ENCODE peak calls at places on chromosome 10, in ten cellular contexts. H is GM12865; F is kidney; M is right atrium auricular region; V is NB4; K is stomach; R is IMR-90; J is CD8-positive, alpha-beta T cell; P is astrocyte; S is right lobe of liver. D is an unnamed sample.

GRCh38 chr10:100158044-100158805 is 27.6 kb downstream of the ERLIN1 start:
- DNase-seq in H (peak), F (no peak), M (no peak), V (no peak), K (no peak), R (no peak), J (no peak), P (no peak), S (no peak), D (no peak)

GRCh38 chr10:3260066-3260834 is 87.7 kb upstream of the PITRM1 start:
- DNase-seq in H (no peak), F (no peak), M (no peak), V (no peak), K (no peak), R (no peak), J (no peak), P (no peak), S (no peak), D (no peak)

GRCh38 chr10:69312537-69312936 is 34.2 kb downstream of the HK1 start:
- DNase-seq in H (no peak), F (no peak), M (no peak), V (no peak), K (no peak), R (no peak), J (no peak), P (no peak), S (no peak), D (no peak)

GRCh38 chr10:62079885-62080559 is 178.5 kb downstream of the ARID5B start:
- DNase-seq in H (peak), F (no peak), M (no peak), V (no peak), K (no peak), R (no peak), J (no peak), P (no peak), S (no peak), D (no peak)

GRCh38 chr10:93762979-93763391 is 5.2 kb downstream of the LGI1 start:
- DNase-seq in H (peak), F (no peak), M (no peak), V (no peak), K (no peak), R (no peak), J (no peak), P (no peak), S (no peak), D (no peak)

GRCh38 chr10:116216676-116217075 is 56.3 kb downstream of the GFRA1 start:
- DNase-seq in H (no peak), F (no peak), M (no peak), V (no peak), K (no peak), R (no peak), J (no peak), P (no peak), S (peak), D (no peak)

GRCh38 chr10:94088926-94089381 is 95.2 kb downstream of the PLCE1 start:
- DNase-seq in H (no peak), F (no peak), M (no peak), V (no peak), K (no peak), R (peak), J (no peak), P (peak), S (no peak), D (no peak)

GRCh38 chr10:80580811-80581468 is 43.2 kb downstream of the SH2D4B start:
- DNase-seq in H (no peak), F (no peak), M (no peak), V (peak), K (no peak), R (no peak), J (no peak), P (no peak), S (peak), D (no peak)

GRCh38 chr10:104440221-104440620 is 86.6 kb downstream of the CFAP58 start:
- DNase-seq in H (no peak), F (no peak), M (no peak), V (no peak), K (no peak), R (peak), J (no peak), P (peak), S (no peak), D (no peak)

GRCh38 chr10:113957013-113957412 is 86.7 kb upstream of the ADRB1 start:
- DNase-seq in H (no peak), F (no peak), M (no peak), V (no peak), K (no peak), R (peak), J (no peak), P (peak), S (no peak), D (no peak)

GRCh38 chr10:73099141-73099540 is 2.5 kb upstream of the P4HA1 start:
- DNase-seq in H (no peak), F (no peak), M (no peak), V (no peak), K (no peak), R (no peak), J (no peak), P (no peak), S (no peak), D (no peak)

GRCh38 chr10:3709456-3709855 is 75.6 kb downstream of the KLF6 start:
- DNase-seq in H (no peak), F (no peak), M (no peak), V (no peak), K (no peak), R (no peak), J (no peak), P (no peak), S (no peak), D (no peak)

GRCh38 chr10:32229170-32229569 is 117.8 kb downstream of the EPC1 start:
- DNase-seq in H (no peak), F (no peak), M (no peak), V (no peak), K (no peak), R (no peak), J (no peak), P (no peak), S (no peak), D (no peak)

GRCh38 chr10:79886345-79886744 is 59.8 kb downstream of the NUTM2E start:
- DNase-seq in H (no peak), F (no peak), M (no peak), V (no peak), K (no peak), R (no peak), J (no peak), P (no peak), S (no peak), D (no peak)

GRCh38 chr10:97412891-97413304 is 11.8 kb upstream of the RRP12 start:
- DNase-seq in H (peak), F (no peak), M (no peak), V (no peak), K (no peak), R (no peak), J (no peak), P (no peak), S (no peak), D (no peak)

GRCh38 chr10:128209862-128210214 is 83.6 kb upstream of the MKI67 start:
- DNase-seq in H (no peak), F (no peak), M (no peak), V (peak), K (no peak), R (no peak), J (no peak), P (no peak), S (no peak), D (no peak)

GRCh38 chr10:128211953-128212727 is 85.9 kb upstream of the MKI67 start:
- DNase-seq in H (peak), F (peak), M (peak), V (peak), K (peak), R (peak), J (peak), P (peak), S (peak), D (peak)

GRCh38 chr10:128211064-128211504 is 84.9 kb upstream of the MKI67 start:
- DNase-seq in H (no peak), F (no peak), M (no peak), V (no peak), K (no peak), R (no peak), J (no peak), P (no peak), S (peak), D (no peak)

GRCh38 chr10:128206676-128207075 is 80.5 kb upstream of the MKI67 start:
- DNase-seq in H (no peak), F (no peak), M (no peak), V (no peak), K (no peak), R (no peak), J (no peak), P (no peak), S (no peak), D (no peak)

DNA sequence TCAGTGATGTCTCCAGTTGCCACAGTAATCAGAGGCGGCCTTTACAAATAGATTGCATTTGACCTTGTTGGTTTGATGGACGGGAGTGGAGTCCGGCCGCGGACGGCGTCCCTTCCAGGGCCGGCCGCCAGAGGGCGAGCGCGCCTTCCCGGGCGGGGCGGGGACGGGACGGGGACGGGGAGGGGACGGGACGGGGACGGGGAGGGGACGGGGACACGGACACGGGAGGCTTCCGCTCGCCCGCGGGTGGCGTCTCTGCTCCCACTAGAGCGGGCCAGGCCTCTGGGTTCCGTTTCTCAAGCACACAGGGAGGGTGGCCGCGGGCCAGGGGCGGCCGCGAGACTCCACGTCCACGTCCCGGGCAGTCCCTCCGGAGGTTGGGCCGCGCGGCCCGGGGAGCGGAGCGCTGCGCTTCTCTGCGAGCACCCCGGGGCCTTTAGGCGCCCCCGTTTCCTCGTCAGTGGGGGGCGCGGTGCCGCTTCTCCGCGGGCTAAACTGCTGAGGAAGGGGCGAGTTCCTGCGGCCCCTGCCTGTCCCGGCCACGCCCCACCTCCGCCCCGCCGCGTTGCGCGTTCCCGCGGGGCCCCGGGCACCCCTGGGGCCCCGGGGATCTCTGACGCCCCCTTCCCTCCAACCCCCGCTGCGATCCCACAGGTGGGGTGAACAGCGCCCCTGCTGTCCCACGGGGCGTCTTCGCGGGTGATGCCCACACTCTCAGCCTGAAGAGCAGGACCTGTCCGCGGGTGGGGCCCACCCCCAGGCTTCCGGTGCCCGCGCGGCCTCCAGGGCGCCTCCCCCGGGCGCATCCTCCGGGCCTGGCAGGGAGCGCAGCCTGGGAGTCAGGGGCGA is 84.2 kb upstream of the MKI67 start:
- DNase-seq in H (peak), F (peak), M (peak), V (peak), K (peak), R (no peak), J (peak), P (no peak), S (peak), D (peak)
- TF ChIP-seq CTCF in H (peak), F (peak), M (peak), V (peak), K (peak), R (peak), J (peak), P (peak), S (peak), D (peak)

GRCh38 chr10:121313119-121313858 is 285.0 kb downstream of the FGFR2 start:
- DNase-seq in H (no peak), F (no peak), M (no peak), V (no peak), K (peak), R (no peak), J (no peak), P (no peak), S (no peak), D (no peak)

GRCh38 chr10:121309164-121309563 is 289.1 kb downstream of the FGFR2 start:
- DNase-seq in H (no peak), F (no peak), M (no peak), V (no peak), K (no peak), R (no peak), J (no peak), P (peak), S (no peak), D (no peak)

GRCh38 chr10:121310151-121310711 is 288.0 kb downstream of the FGFR2 start:
- DNase-seq in H (no peak), F (no peak), M (no peak), V (peak), K (no peak), R (no peak), J (no peak), P (peak), S (no peak), D (no peak)

GRCh38 chr10:121311812-121312443 is 286.3 kb downstream of the FGFR2 start:
- DNase-seq in H (no peak), F (no peak), M (no peak), V (no peak), K (no peak), R (no peak), J (no peak), P (no peak), S (no peak), D (no peak)

DNA sequence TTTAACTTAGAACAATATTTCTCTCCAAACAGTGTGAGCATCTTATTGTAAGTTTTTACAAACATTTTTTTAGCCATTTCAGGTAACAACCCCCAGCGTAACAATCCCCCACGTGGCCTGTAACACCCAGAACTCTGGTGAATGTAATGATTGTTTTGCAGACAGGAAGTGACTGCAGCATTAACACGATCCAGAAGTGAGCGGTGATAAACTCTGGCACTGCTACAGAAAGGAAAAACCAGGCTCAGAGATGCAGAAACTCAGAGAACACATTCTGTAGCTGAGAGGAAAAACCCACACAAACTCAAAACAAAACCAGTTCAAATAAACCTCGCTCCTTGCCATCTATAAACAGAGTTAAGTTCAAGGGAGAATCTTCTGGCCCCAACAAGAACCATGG is 285.7 kb downstream of the FGFR2 start:
- DNase-seq in H (no peak), F (no peak), M (no peak), V (no peak), K (no peak), R (no peak), J (no peak), P (no peak), S (no peak), D (no peak)
- H3K4me3 ChIP-seq in H (no peak), F (no peak), M (no peak), V (no peak), K (no peak), R (no peak), J (no peak), P (no peak), S (no peak), D (no peak)

GRCh38 chr10:84522612-84523462 is 194.4 kb downstream of the CCSER2 start:
- DNase-seq in H (no peak), F (no peak), M (no peak), V (no peak), K (no peak), R (no peak), J (no peak), P (no peak), S (no peak), D (no peak)
- TF ChIP-seq CTCF in H (no peak), F (no peak), M (no peak), V (no peak), K (no peak), R (peak), J (no peak), P (no peak), S (no peak), D (no peak)

GRCh38 chr10:34768261-34768971 is 46.7 kb downstream of the PARD3 start:
- DNase-seq in H (no peak), F (peak), M (peak), V (no peak), K (peak), R (peak), J (no peak), P (peak), S (peak), D (peak)
- H3K4me3 ChIP-seq in H (no peak), F (no peak), M (peak), V (no peak), K (no peak), R (no peak), J (no peak), P (no peak), S (no peak), D (peak)

DNA sequence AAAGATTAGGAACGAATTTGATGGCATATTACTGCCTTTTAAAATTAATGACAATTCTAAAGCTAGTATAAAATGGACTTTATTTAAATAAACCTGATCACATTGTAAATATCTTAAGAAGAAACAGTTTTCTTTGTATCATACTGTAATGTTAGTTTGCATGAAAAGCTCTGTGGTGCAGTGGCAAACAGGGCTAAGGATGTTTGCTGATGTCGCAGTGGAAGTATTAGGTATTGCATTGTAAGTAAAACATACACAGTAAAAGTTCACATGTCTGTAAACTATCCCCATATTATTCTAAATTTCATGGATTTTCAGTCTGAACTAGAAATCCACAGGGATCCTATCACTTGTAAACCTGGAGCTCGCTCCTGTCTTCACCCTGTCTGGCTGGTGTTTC is 252.6 kb upstream of the ZNF32 start:
- DNase-seq in H (no peak), F (no peak), M (no peak), V (no peak), K (no peak), R (peak), J (no peak), P (no peak), S (no peak), D (no peak)
- TF ChIP-seq CTCF in H (peak), F (no peak), M (peak), V (no peak), K (no peak), R (peak), J (no peak), P (peak), S (no peak), D (no peak)

DNA sequence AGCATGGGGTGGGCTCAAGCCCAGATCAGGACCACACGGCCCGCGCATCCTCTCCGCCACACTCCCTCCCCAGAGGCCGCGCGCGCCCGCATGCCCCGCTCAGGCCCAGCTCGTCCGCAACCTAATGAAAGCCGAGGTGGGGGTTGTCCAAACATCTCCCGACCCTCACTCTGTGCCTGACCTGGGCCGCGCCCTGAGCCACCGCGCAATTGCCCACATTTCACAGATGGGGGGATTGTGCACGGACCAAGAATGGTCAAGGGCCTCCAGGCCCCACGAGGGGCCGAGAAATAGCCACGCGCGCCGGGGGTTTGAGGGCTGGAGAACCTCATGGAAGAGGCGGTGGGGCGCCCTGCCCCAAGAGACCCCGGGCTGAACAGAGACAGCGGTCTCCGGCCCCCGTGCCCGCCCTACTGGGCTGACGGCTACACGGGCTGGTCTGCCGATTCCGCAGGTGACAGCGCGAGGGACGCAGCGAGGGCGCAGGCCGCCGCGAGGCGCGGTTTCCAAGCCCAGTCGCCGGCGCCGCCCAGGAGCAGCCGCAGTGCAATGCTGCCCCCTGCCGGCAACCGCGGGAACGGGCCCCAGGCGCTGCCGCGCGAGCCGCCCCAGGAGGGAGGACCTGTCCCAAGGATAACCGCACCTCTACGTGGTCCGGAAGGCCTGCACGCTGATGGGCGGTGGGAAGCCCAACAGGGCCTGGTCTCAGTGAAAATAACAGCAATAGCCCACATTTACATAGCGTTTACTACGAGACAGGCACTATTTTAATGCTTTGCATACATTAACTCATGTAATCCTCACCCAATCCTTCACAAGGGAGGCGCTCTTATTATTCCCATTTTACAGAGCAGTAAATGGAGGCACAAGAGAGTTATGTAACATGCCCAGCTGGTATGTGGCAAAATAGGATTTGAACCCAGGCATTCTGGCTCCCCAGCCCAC is 10.5 kb upstream of the GRID1 start:
- DNase-seq in H (peak), F (peak), M (peak), V (peak), K (peak), R (peak), J (peak), P (no peak), S (peak), D (peak)
- H3K4me3 ChIP-seq in H (no peak), F (no peak), M (peak), V (no peak), K (peak), R (no peak), J (peak), P (no peak), S (no peak), D (no peak)